ENCODE peak calls at places on chromosome 16, in six cellular contexts. One of them, this sample, is unnamed. For H3K9me3 and H3K27me3, the result is how much of the 10 kb centered on the place peaks cover.

GRCh38 chr16:64392456-64392855 is 729.4 kb downstream of the CDH11 start:
- DNase-seq in spleen: no peak
- DNase-seq in heart left ventricle: no peak
- DNase-seq in prostate gland: no peak
- DNase-seq in IMR-90: no peak
- DNase-seq in ovary: no peak
- DNase-seq in this sample: no peak

GRCh38 chr16:50396770-50397525 is 28.2 kb upstream of the BRD7 start:
- DNase-seq in spleen: no peak
- DNase-seq in heart left ventricle: no peak
- DNase-seq in prostate gland: no peak
- DNase-seq in IMR-90: peak
- DNase-seq in ovary: no peak
- DNase-seq in this sample: no peak

GRCh38 chr16:9469512-9469911 is 378.1 kb downstream of the HAPSTR1 start:
- DNase-seq in spleen: no peak
- DNase-seq in heart left ventricle: no peak
- DNase-seq in prostate gland: no peak
- DNase-seq in IMR-90: no peak
- DNase-seq in ovary: no peak
- DNase-seq in this sample: no peak

GRCh38 chr16:13021996-13022395 is 120.6 kb downstream of the SHISA9 start:
- DNase-seq in spleen: no peak
- DNase-seq in heart left ventricle: no peak
- DNase-seq in prostate gland: no peak
- DNase-seq in IMR-90: no peak
- DNase-seq in ovary: no peak
- DNase-seq in this sample: no peak

GRCh38 chr16:10828851-10829331 is 10.3 kb upstream of the TVP23A start:
- DNase-seq in spleen: peak
- DNase-seq in heart left ventricle: peak
- DNase-seq in prostate gland: peak
- DNase-seq in IMR-90: peak
- DNase-seq in ovary: peak
- DNase-seq in this sample: peak

GRCh38 chr16:48447940-48448536 is 62.8 kb upstream of the SIAH1 start:
- DNase-seq in spleen: no peak
- DNase-seq in heart left ventricle: no peak
- DNase-seq in prostate gland: no peak
- DNase-seq in IMR-90: no peak
- DNase-seq in ovary: no peak
- DNase-seq in this sample: peak

GRCh38 chr16:51166116-51166515 is 15.0 kb upstream of the SALL1 start:
- DNase-seq in spleen: no peak
- DNase-seq in heart left ventricle: no peak
- DNase-seq in prostate gland: no peak
- DNase-seq in IMR-90: no peak
- DNase-seq in ovary: no peak
- DNase-seq in this sample: no peak

GRCh38 chr16:88968589-88969280 is 8.3 kb downstream of the CBFA2T3 start:
- DNase-seq in spleen: peak
- DNase-seq in heart left ventricle: no peak
- DNase-seq in prostate gland: no peak
- DNase-seq in IMR-90: no peak
- DNase-seq in ovary: no peak
- DNase-seq in this sample: no peak

GRCh38 chr16:87227651-87228015 is 89.6 kb downstream of the C16orf95 start:
- DNase-seq in spleen: no peak
- DNase-seq in heart left ventricle: no peak
- DNase-seq in prostate gland: no peak
- DNase-seq in IMR-90: no peak
- DNase-seq in ovary: no peak
- DNase-seq in this sample: peak

GRCh38 chr16:27434141-27435051 is 32.4 kb downstream of the IL21R start:
- DNase-seq in spleen: peak
- DNase-seq in heart left ventricle: peak
- DNase-seq in prostate gland: no peak
- DNase-seq in IMR-90: no peak
- DNase-seq in ovary: peak
- DNase-seq in this sample: peak

GRCh38 chr16:17396762-17397498 is 73.8 kb downstream of the XYLT1 start:
- DNase-seq in spleen: no peak
- DNase-seq in heart left ventricle: peak
- DNase-seq in prostate gland: peak
- DNase-seq in IMR-90: peak
- DNase-seq in ovary: peak
- DNase-seq in this sample: peak

GRCh38 chr16:31052131-31052530 is 18.8 kb downstream of the STX4 start:
- DNase-seq in spleen: no peak
- DNase-seq in heart left ventricle: no peak
- DNase-seq in prostate gland: no peak
- DNase-seq in IMR-90: peak
- DNase-seq in ovary: no peak
- DNase-seq in this sample: no peak

GRCh38 chr16:72769876-72770275 is 278.1 kb downstream of the ZFHX3 start:
- DNase-seq in spleen: no peak
- DNase-seq in heart left ventricle: no peak
- DNase-seq in prostate gland: no peak
- DNase-seq in IMR-90: no peak
- DNase-seq in ovary: no peak
- DNase-seq in this sample: no peak

GRCh38 chr16:29876186-29876577 is 13.2 kb upstream of the CDIPT start:
- DNase-seq in spleen: no peak
- DNase-seq in heart left ventricle: no peak
- DNase-seq in prostate gland: no peak
- DNase-seq in IMR-90: no peak
- DNase-seq in ovary: no peak
- DNase-seq in this sample: no peak

GRCh38 chr16:53785044-53785443 is 81.1 kb downstream of the FTO start:
- DNase-seq in spleen: no peak
- DNase-seq in heart left ventricle: no peak
- DNase-seq in prostate gland: no peak
- DNase-seq in IMR-90: peak
- DNase-seq in ovary: no peak
- DNase-seq in this sample: no peak

GRCh38 chr16:78740269-78740668 is 640.8 kb downstream of the WWOX start:
- DNase-seq in spleen: no peak
- DNase-seq in heart left ventricle: no peak
- DNase-seq in prostate gland: no peak
- DNase-seq in IMR-90: no peak
- DNase-seq in ovary: no peak
- DNase-seq in this sample: no peak

DNA sequence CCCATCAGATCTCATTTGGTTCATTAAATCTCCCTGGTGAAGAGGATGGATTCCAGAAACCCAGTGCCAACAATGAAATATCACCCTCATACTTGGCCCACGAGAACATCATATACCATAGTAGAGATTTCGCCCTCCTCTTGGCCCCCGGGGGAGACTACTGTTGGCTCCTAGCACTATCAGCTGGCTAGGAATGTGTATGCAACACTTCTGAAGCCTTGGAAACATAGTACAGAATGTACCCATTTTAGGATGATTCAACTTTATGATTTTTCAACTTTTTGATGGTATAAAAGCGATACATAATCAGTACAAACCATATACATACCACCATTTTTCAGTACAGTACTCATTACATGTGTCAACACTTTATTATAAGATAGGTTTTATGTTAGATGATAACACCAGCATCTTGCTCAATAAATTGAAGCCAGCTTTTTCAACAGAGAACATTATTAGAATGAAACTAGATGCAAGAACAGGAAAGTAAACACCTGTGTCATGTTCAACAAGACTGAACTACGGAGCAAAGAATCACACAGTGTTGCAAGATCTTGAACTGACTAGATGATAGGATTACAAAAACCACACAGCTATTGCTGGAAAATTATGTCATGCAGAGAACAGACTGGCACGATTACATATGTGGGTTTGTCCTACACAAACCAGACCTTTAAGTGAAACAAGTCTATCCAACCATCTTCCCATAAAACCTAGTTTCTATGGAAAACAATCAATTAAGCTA is 17.2 kb downstream of the RSL1D1 start:
- DNase-seq in spleen: no peak
- DNase-seq in heart left ventricle: no peak
- DNase-seq in prostate gland: no peak
- DNase-seq in IMR-90: peak
- DNase-seq in ovary: no peak
- DNase-seq in this sample: no peak
- TF ChIP-seq POLR2A in spleen: no peak
- TF ChIP-seq POLR2A in heart left ventricle: no peak
- TF ChIP-seq POLR2A in prostate gland: no peak
- TF ChIP-seq POLR2A in IMR-90: no peak
- TF ChIP-seq POLR2A in ovary: no peak
- TF ChIP-seq POLR2A in this sample: no peak

GRCh38 chr16:35908942-35909341 is 2449.5 kb downstream of the TP53TG3F start:
- DNase-seq in spleen: no peak
- DNase-seq in heart left ventricle: no peak
- DNase-seq in prostate gland: no peak
- DNase-seq in IMR-90: no peak
- DNase-seq in ovary: no peak
- DNase-seq in this sample: peak

GRCh38 chr16:35908152-35908551 is 2448.7 kb downstream of the TP53TG3F start:
- DNase-seq in spleen: no peak
- DNase-seq in heart left ventricle: no peak
- DNase-seq in prostate gland: no peak
- DNase-seq in IMR-90: no peak
- DNase-seq in ovary: no peak
- DNase-seq in this sample: no peak

GRCh38 chr16:35911899-35912298 is 2452.5 kb downstream of the TP53TG3F start:
- DNase-seq in spleen: no peak
- DNase-seq in heart left ventricle: no peak
- DNase-seq in prostate gland: no peak
- DNase-seq in IMR-90: no peak
- DNase-seq in ovary: no peak
- DNase-seq in this sample: no peak

GRCh38 chr16:35909351-35909954 is 2450.0 kb downstream of the TP53TG3F start:
- DNase-seq in spleen: no peak
- DNase-seq in heart left ventricle: no peak
- DNase-seq in prostate gland: no peak
- DNase-seq in IMR-90: no peak
- DNase-seq in ovary: no peak
- DNase-seq in this sample: no peak

DNA sequence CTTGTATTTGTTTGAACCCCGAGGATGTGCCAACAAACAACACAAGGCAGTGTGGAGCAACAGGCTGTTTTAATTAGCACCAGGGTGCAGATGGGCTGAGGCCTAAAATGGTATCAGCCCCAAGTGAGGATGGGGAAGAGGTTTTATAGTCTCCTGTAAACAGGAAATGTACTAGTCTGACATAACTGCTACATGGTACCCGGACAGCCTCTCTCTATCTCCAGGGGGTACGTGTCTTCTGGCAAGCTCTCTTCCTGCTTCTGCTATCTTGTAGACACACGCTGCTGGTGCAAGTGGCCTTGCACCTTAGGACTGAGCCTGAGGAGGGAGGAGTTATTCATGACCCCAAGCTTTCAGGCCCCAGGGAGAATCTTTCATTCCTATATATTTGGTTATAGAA is 2451.0 kb downstream of the TP53TG3F start:
- DNase-seq in spleen: no peak
- DNase-seq in heart left ventricle: no peak
- DNase-seq in prostate gland: no peak
- DNase-seq in IMR-90: no peak
- DNase-seq in ovary: no peak
- DNase-seq in this sample: no peak
- H3K9me3 ChIP-seq in spleen: half or more
- H3K9me3 ChIP-seq in heart left ventricle: under half
- H3K9me3 ChIP-seq in prostate gland: under half
- H3K9me3 ChIP-seq in IMR-90: under half
- H3K9me3 ChIP-seq in ovary: under half
- H3K9me3 ChIP-seq in this sample: under half

DNA sequence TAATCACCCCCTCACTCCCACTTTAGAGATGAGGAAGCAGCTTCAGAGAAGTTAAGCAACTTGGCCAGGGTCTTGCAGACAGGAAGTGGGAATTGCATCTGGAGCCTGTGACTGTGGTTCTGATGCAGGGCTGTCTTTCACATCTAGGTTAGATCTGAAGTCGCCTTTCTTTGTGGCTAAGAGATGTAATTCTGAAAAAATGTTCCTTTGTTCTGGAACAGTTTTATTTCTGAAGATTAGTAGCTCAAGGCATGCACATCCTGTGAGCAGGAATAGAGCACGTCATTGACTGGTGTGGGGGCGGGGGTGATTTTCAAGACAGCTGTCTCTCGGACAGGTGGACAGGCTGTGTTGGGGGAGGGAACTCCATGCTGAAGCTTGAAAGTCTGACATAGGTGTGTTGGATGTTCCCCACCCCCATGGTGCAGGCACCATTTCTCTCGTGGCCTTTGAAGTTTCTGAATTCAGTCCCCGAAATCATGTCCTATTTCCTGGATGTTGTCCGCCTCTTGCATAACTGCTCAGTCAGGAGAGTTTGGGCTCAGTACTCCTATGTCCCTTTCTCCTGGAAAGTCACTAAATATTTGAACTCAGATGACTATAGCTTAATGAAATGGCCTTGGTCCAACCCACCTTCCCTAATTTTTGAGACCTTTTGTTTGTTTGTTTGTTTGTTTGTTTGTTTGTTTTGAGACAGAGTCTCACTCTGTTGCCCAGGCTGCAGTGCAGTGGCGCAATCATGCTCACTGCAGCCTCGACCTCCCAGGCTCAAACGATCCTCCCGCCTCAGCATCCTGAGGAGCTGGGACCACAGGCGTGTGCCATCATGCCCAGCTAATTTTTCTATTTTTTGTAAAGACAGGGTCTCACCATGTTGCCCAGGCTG is 21.0 kb upstream of the HERPUD1 start:
- DNase-seq in spleen: no peak
- DNase-seq in heart left ventricle: peak
- DNase-seq in prostate gland: no peak
- DNase-seq in IMR-90: peak
- DNase-seq in ovary: no peak
- DNase-seq in this sample: peak
- H3K27me3 ChIP-seq in spleen: under half
- H3K27me3 ChIP-seq in heart left ventricle: under half
- H3K27me3 ChIP-seq in prostate gland: under half
- H3K27me3 ChIP-seq in IMR-90: under half
- H3K27me3 ChIP-seq in ovary: under half
- H3K27me3 ChIP-seq in this sample: under half

DNA sequence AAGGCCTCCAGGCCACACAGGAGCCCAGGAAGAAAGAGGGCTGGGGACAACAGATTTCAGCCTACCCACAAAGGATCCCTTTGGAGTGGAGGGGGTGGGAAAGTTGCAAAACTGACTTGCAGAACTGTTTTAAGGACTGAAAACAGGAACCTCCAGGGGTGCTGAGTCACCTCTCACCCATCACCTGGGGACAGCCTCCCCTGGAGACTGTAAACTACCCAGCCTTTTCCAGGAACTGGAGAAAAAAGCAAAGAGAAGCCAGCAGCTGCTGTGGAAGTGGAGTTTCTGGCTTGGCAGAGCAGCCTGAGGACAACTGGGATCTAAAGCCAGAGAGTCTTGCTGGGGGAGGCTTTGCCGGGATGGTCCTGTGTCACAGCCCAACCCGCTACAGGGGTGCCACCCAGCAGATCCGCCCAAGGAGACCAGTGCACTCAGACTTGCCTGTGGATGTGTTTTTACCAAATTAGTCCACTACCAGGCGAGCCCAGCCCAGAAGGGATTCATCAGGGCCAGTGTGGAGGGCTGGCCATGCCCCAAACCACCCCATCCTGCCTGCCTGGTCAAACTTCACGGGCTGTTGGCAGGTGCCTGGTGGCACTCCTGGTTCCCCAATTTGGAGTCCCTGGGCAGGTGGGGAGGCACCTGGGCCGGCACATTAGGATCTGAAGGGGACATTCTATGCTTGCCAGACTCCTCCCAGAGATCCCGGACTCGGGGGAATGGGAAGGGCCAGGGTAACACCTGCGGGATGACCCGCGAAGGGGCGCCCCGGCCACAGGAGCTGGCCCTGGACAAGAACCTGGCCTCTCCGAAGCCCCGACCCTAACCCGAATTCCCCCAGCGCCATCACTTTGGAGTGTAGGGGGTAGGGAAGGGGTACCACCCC is 832 bp downstream of the MSRB1 start:
- DNase-seq in spleen: peak
- DNase-seq in heart left ventricle: no peak
- DNase-seq in prostate gland: no peak
- DNase-seq in IMR-90: no peak
- DNase-seq in ovary: no peak
- DNase-seq in this sample: no peak
- TF ChIP-seq POLR2A in spleen: no peak
- TF ChIP-seq POLR2A in heart left ventricle: no peak
- TF ChIP-seq POLR2A in prostate gland: no peak
- TF ChIP-seq POLR2A in IMR-90: no peak
- TF ChIP-seq POLR2A in ovary: no peak
- TF ChIP-seq POLR2A in this sample: no peak

This sample was measured in testis.